ENCODE peak calls at places on chromosomes 3 and 15, in six cellular contexts. S is IMR-90, F is neural progenitor cell, R is ascending aorta, M is WERI-Rb-1, Z is foreskin keratinocyte. G is an unnamed sample.

GRCh38 chr15:79942656-79943481 is 28.1 kb downstream of the BCL2A1 start:
- DNase-seq in S (peak; percentile 76), Z (peak; percentile 55), F (no peak), M (no peak), R (no peak), G (no peak)

GRCh38 chr3:56915969-56916586 is 114.3 kb upstream of the ARHGEF3 start:
- DNase-seq in F (peak; percentile 41), Z (no peak), M (no peak), S (no peak), R (no peak), G (peak; percentile 20)

GRCh38 chr3:98903705-98904481 is 2.4 kb upstream of the DCBLD2 start:
- DNase-seq in M (no peak), F (no peak), R (no peak), Z (no peak), S (no peak), G (no peak)

GRCh38 chr15:79846539-79846938 is 50.3 kb downstream of the MTHFS start:
- DNase-seq in R (no peak), M (no peak), S (no peak), F (no peak), Z (no peak), G (no peak)

GRCh38 chr3:105837947-105838346 is 30.9 kb downstream of the CBLB start:
- DNase-seq in M (no peak), R (no peak), S (no peak), F (no peak), Z (no peak), G (no peak)

GRCh38 chr3:24394754-24395153 is 99.9 kb downstream of the THRB start:
- DNase-seq in S (no peak), M (no peak), F (no peak), Z (no peak), R (no peak), G (no peak)

GRCh38 chr3:103295974-103296570 is 861.3 kb downstream of the ZPLD1 start:
- DNase-seq in M (no peak), S (peak; percentile 33), R (no peak), Z (peak; percentile 12), F (peak; percentile 20), G (no peak)

GRCh38 chr3:110868106-110868505 is 203.5 kb upstream of the NECTIN3 start:
- DNase-seq in S (no peak), M (no peak), Z (no peak), F (no peak), R (no peak), G (no peak)

GRCh38 chr3:188197388-188197847 is 43.5 kb downstream of the LPP start:
- DNase-seq in S (no peak), Z (no peak), M (peak; percentile 11), F (no peak), R (no peak), G (no peak)

GRCh38 chr3:51620543-51620942 is 50.5 kb upstream of the TEX264 start:
- DNase-seq in Z (no peak), F (no peak), R (no peak), S (peak; percentile 83), M (no peak), G (no peak)

GRCh38 chr15:80309769-80310384 is 57.9 kb upstream of the CTXND1 start:
- DNase-seq in S (peak; percentile 34), M (peak; percentile 39), R (no peak), F (peak; percentile 62), Z (peak; percentile 17), G (peak; percentile 40)

GRCh38 chr3:167882057-167882667 is 146.6 kb downstream of the SERPINI1 start:
- DNase-seq in F (peak; percentile 51), Z (peak; percentile 34), R (no peak), S (peak; percentile 60), M (no peak), G (no peak)

GRCh38 chr3:104642827-104643226 is 723.9 kb upstream of the ALCAM start:
- DNase-seq in F (no peak), S (no peak), M (no peak), Z (no peak), R (no peak), G (no peak)

GRCh38 chr3:16362781-16363180 is 97.8 kb downstream of the OXNAD1 start:
- DNase-seq in R (no peak), Z (peak; percentile 66), S (peak; percentile 45), M (no peak), F (no peak), G (no peak)

GRCh38 chr3:141275973-141276372 is 44.3 kb downstream of the PXYLP1 start:
- DNase-seq in M (no peak), F (no peak), R (no peak), S (peak; percentile 72), Z (peak; percentile 92), G (no peak)

GRCh38 chr15:70343961-70344360 is 246.2 kb upstream of the TLE3 start:
- DNase-seq in Z (no peak), M (no peak), S (no peak), R (no peak), F (no peak), G (no peak)

GRCh38 chr3:15557511-15557946 is 36.0 kb upstream of the COLQ start:
- DNase-seq in M (peak; percentile 51), R (no peak), S (peak; percentile 75), Z (peak; percentile 78), F (peak; percentile 57), G (peak; percentile 66)

GRCh38 chr3:123400169-123400568 is 48.7 kb downstream of the ADCY5 start:
- DNase-seq in M (no peak), S (no peak), R (no peak), F (no peak), Z (no peak), G (no peak)

GRCh38 chr3:90092994-90093393 is 985.6 kb downstream of the EPHA3 start:
- DNase-seq in F (peak; percentile 11), Z (peak; percentile 22), R (no peak), S (peak; percentile 5), M (no peak), G (no peak)

GRCh38 chr15:52481915-52482314 is 46.8 kb downstream of the MYO5A start:
- DNase-seq in R (no peak), Z (peak; percentile 85), F (no peak), M (no peak), S (peak; percentile 84), G (no peak)

GRCh38 chr3:47009225-47010049 is 30.0 kb downstream of the NBEAL2 start:
- DNase-seq in Z (peak; percentile 77), M (peak; percentile 93), F (peak; percentile 95), R (peak; percentile 68), S (peak; percentile 89), G (peak; percentile 88)

GRCh38 chr3:113597611-113598382 is 65.4 kb downstream of the SIDT1 start:
- DNase-seq in S (no peak), Z (no peak), F (no peak), R (no peak), M (no peak), G (no peak)

GRCh38 chr15:68638953-68639500 is 60.2 kb downstream of the CORO2B start:
- DNase-seq in M (no peak), F (no peak), Z (peak; percentile 23), S (peak; percentile 57), R (no peak), G (no peak)

GRCh38 chr15:35358824-35359223 is 187.1 kb downstream of the DPH6 start:
- DNase-seq in Z (no peak), M (no peak), F (no peak), S (no peak), R (no peak), G (no peak)

GRCh38 chr3:144743325-144743724 is 771.7 kb downstream of the DIPK2A start:
- DNase-seq in R (no peak), M (no peak), Z (no peak), F (no peak), S (no peak), G (no peak)

GRCh38 chr3:159964166-159964973 is 24.3 kb upstream of the IL12A start:
- DNase-seq in S (peak; percentile 94), Z (peak; percentile 68), M (no peak), R (no peak), F (no peak), G (no peak)

GRCh38 chr3:94036909-94037507 is 8.6 kb upstream of the STX19 start:
- DNase-seq in M (no peak), R (no peak), S (peak; percentile 62), F (peak; percentile 41), Z (peak; percentile 33), G (no peak)

GRCh38 chr3:16828815-16829214 is 55.9 kb upstream of the PLCL2 start:
- DNase-seq in M (peak; percentile 54), F (peak; percentile 60), Z (peak; percentile 61), S (peak; percentile 26), R (no peak), G (peak; percentile 68)

GRCh38 chr3:13647314-13648059 is 98.6 kb downstream of the FBLN2 start:
- DNase-seq in S (peak; percentile 22), Z (peak; percentile 72), F (no peak), R (no peak), M (no peak), G (no peak)

GRCh38 chr3:185172086-185173049 is 19.5 kb upstream of the C3orf70 start:
- DNase-seq in S (no peak), M (no peak), R (no peak), F (peak; percentile 21), Z (no peak), G (no peak)

GRCh38 chr15:77024273-77025065 is 29.5 kb downstream of the PSTPIP1 start:
- DNase-seq in M (peak; percentile 76), Z (no peak), R (no peak), F (peak; percentile 82), S (peak; percentile 27), G (peak; percentile 75)

GRCh38 chr3:45462522-45463262 is 74.3 kb downstream of the LARS2 start:
- DNase-seq in Z (no peak), F (no peak), M (no peak), S (peak; percentile 21), R (no peak), G (no peak)

GRCh38 chr3:85935171-85935570 is 976.4 kb downstream of the CADM2 start:
- DNase-seq in M (no peak), S (no peak), Z (no peak), F (no peak), R (no peak), G (no peak)

GRCh38 chr15:78739996-78740903 is 71.0 kb downstream of the ADAMTS7 start:
- DNase-seq in M (peak; percentile 87), Z (peak; percentile 59), R (no peak), S (peak; percentile 23), F (peak; percentile 84), G (peak; percentile 83)
- TF ChIP-seq CTCF in M (peak; percentile 81), Z (peak; percentile 47), R (no peak), S (peak; percentile 46), F (peak; percentile 59), G (peak; percentile 33)

GRCh38 chr3:61650719-61651118 is 89.3 kb downstream of the PTPRG start:
- DNase-seq in R (no peak), F (no peak), S (no peak), M (no peak), Z (no peak), G (no peak)
- H3K27ac ChIP-seq in R (no peak overlapping the region), F (no peak overlapping the region), S (no peak overlapping the region), M (peak overlapping the region; percentile 76), Z (no peak overlapping the region), G (no peak overlapping the region)

GRCh38 chr3:76753599-76753998 is 286.3 kb upstream of the ROBO2 start:
- DNase-seq in F (no peak), R (no peak), S (peak; percentile 0), Z (no peak), M (no peak), G (no peak)
- TF ChIP-seq CTCF in F (peak; percentile 47), R (no peak), S (peak; percentile 36), Z (peak; percentile 37), M (peak; percentile 14), G (no peak)

DNA sequence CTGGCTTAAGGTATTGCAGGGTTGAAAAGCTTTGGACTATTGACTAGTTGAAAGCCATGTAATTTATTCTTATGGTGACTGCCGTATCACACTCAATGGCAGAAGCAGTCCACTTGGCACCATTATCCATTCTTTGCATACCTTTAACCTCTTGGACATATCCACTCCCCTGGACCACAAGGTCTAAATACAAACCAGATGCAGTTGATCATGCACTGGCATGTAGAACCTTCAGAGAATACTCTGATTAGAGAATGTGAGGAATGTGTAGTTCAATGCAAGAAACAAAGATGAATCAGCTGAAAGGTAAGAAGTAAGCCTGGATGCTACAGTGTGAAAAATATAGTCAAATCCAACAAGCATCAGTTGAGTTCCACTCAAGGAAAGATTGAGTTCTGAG is 93.1 kb downstream of the FRMD5 start:
- DNase-seq in F (no peak), R (no peak), M (no peak), S (peak; percentile 52), Z (peak; percentile 96), G (no peak)
- H3K27ac ChIP-seq in F (no peak overlapping the region), R (no peak overlapping the region), M (no peak overlapping the region), S (peak overlapping the region; percentile 19), Z (no peak overlapping the region), G (no peak overlapping the region)

G was measured in body of pancreas.